ENCODE peak calls at places on chromosome 15, in four cellular contexts. F, J, B and Q are unnamed samples.

GRCh38 chr15:51750186-51750585 is 1.2 kb upstream of the TMOD2 start:
- DNase-seq in F (no peak), B (no peak), J (no peak), Q (no peak)

GRCh38 chr15:65902373-65902772 is 33.1 kb downstream of the RAB11A start:
- DNase-seq in B (peak), F (peak), J (peak), Q (peak)

GRCh38 chr15:84598250-84598649 is 2.6 kb upstream of the ZSCAN2 start:
- DNase-seq in B (no peak), F (no peak), J (no peak), Q (no peak)

GRCh38 chr15:31084176-31084575 is 17.3 kb downstream of the TRPM1 start:
- DNase-seq in F (no peak), J (no peak), B (no peak), Q (no peak)

GRCh38 chr15:75228787-75229186 is 27.1 kb downstream of the C15orf39 start:
- DNase-seq in F (no peak), B (peak), J (no peak), Q (no peak)

GRCh38 chr15:29601811-29602210 is 220.5 kb downstream of the TJP1 start:
- DNase-seq in F (no peak), B (no peak), J (no peak), Q (no peak)

GRCh38 chr15:34583399-34584320 is at the start of gene GOLGA8B:
- DNase-seq in J (peak), F (peak), B (peak), Q (peak)

GRCh38 chr15:91769919-91770318 is 83.6 kb upstream of the SLCO3A1 start:
- DNase-seq in J (no peak), F (no peak), B (no peak), Q (no peak)

GRCh38 chr15:76196949-76197315 is 114.3 kb downstream of the ETFA start:
- DNase-seq in J (no peak), F (no peak), B (peak), Q (peak)

DNA sequence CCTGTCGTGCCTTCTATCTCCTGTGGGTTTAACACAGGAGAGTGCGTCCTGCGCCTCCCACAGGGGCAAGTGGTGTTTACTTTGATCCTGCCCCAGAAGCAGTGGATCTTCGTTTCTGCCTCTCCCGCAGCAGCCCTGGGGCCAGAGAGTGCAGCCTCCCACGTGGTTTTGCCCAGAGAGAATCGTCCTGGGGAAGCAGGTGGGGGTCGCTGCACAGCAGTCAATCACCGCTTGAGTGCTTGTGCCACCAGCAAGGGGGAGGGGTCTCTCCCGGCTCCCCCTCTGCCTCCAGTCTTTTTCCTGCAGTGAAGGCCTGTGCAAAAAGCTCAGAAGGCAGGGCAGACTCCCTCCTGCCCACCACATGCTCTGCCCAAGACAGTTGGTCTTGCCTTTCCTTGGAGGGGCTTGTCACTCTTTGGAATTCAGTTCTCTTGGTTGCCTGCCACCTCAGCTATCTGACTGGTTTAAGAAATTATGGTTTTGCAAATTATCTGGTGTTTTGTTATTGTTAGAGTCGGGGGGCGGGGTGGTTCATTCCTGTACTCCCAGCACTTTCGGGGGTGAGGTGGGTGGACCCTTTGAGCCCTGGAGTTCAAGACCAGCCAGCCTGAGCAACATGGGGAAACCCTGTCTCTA is 26.9 kb downstream of the STOML1 start:
- DNase-seq in J (no peak), B (peak), F (no peak), Q (no peak)
- H3K27ac ChIP-seq in J (no peak), B (no peak), F (no peak), Q (no peak)

DNA sequence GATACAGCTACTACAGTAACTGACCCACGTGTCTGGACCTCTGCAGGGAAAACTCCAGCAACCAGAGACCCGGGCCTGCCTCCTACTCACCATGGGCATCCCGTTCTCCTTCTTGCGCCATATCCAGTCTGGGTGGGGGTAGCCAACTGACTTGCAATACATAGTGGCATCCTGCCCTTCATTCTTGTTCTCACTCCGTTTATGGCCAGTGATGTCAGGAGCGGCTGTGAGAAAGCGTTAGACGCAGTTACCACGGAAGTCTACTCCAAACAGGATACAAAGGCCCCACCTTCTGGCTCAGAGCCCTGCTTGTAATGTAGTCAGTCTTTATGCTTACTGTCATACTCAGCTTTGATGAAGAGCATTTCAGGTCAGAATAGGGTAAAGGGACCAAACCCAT is 59.6 kb downstream of the NPTN start:
- DNase-seq in F (no peak), B (peak), J (peak), Q (peak)
- TF ChIP-seq POLR2AphosphoS5 in F (no peak), B (peak), J (no peak), Q (no peak)

DNA sequence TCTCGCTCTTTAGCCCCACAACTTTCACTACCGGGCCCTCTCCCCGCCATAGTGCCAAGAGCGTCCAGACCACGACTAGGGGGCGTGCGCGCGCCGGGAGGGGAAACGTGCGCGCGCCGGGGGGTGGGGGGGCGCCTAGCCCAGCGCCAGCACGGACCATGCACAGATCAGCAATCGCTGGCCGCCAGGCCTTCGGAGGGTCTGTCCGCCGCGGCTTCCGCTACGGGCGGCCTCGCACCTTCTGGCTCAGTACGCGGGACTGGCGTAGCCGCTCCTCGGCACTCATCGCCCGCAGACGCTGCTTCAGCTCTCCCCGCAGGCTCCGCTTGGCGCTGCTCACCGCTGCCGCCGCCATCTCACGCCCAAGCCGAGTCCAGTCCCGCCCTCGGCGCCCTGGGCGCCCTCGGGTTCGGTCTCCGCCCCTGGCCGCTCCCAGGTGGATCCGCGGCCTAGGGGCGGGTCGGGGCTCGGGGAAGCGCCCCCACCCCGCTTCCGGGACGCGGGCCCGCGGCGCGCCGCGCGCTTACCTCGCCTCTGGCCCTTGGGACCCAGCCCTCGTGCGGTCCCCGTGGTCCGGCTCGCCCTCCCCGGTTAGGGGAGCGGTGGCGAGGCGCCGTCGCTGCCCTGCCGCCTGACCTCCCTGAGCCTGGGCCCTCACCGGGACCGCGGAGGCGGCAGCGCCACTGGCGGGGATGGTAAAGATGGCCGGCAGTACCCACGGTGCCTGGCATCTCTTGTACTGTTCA is at the start of gene MTHFS:
- DNase-seq in J (peak), B (peak), F (peak), Q (peak)
- TF ChIP-seq POLR2A in J (peak), B (no peak), F (peak), Q (peak)

DNA sequence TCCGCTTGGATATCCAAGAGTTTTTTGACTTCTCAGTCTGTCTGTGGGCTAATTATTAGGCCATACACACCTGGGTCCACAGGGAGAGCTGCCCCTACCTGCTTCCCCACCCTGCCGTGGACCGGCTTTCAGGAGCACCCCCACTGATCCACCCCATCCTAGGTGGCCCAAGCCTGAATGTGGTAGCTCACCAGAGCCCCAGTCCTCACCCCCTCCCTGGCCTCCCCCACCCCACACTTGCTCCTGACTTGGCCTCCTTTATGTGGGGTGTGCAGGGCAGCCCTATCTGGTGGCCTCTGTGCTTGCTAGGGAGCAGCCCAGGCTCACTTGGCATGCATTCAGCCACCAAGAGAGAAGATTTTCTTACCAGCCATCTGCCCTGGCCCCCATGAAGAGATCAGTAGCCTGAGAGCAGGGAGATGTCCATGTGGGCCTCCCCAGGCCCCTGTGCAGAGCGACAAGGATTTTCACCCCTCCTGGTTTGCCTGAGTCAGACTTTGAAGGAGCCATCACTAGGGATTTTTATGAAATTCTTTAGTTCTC is 11.2 kb downstream of the LRRK1 start:
- DNase-seq in B (no peak), F (no peak), J (no peak), Q (no peak)
- H3K27ac ChIP-seq in B (no peak), F (no peak), J (no peak), Q (no peak)

GRCh38 chr15:89332446-89332845 is 2.2 kb downstream of the POLG start:
- DNase-seq in F (peak), J (peak), B (no peak), Q (no peak)
- TF ChIP-seq POLR2AphosphoS5 in F (no peak), J (no peak), B (no peak), Q (no peak)